ENCODE peak calls at places on chromosomes 5 and 9, in five cellular contexts. One of them, this sample, is unnamed.

GRCh38 chr5:151772868-151773561 is 1.3 kb downstream of the G3BP1 start:
- DNase-seq in HCEC 1CT: peak
- DNase-seq in NCI-H748 treated with DMSO at 0.1 percent for 48 hours: no peak
- DNase-seq in NCI-H2029 treated with DMSO at 0.1 percent for 48 hours: no peak
- DNase-seq in IMR-90: peak
- DNase-seq in this sample: peak

GRCh38 chr5:267716-268115 is 3.7 kb upstream of the PDCD6 start:
- DNase-seq in HCEC 1CT: no peak
- DNase-seq in NCI-H748 treated with DMSO at 0.1 percent for 48 hours: no peak
- DNase-seq in NCI-H2029 treated with DMSO at 0.1 percent for 48 hours: no peak
- DNase-seq in IMR-90: no peak
- DNase-seq in this sample: no peak

GRCh38 chr5:101520417-101520816 is 617.3 kb upstream of the ST8SIA4 start:
- DNase-seq in HCEC 1CT: no peak
- DNase-seq in NCI-H748 treated with DMSO at 0.1 percent for 48 hours: no peak
- DNase-seq in NCI-H2029 treated with DMSO at 0.1 percent for 48 hours: no peak
- DNase-seq in IMR-90: no peak
- DNase-seq in this sample: no peak

GRCh38 chr9:121976751-121977150 is 116.4 kb downstream of the TTLL11 start:
- DNase-seq in HCEC 1CT: peak
- DNase-seq in NCI-H748 treated with DMSO at 0.1 percent for 48 hours: no peak
- DNase-seq in NCI-H2029 treated with DMSO at 0.1 percent for 48 hours: no peak
- DNase-seq in IMR-90: peak
- DNase-seq in this sample: no peak

GRCh38 chr9:99819123-99819483 is 2.6 kb upstream of the NR4A3 start:
- DNase-seq in HCEC 1CT: no peak
- DNase-seq in NCI-H748 treated with DMSO at 0.1 percent for 48 hours: no peak
- DNase-seq in NCI-H2029 treated with DMSO at 0.1 percent for 48 hours: peak
- DNase-seq in IMR-90: no peak
- DNase-seq in this sample: no peak

GRCh38 chr5:74632947-74633356 is 7.6 kb downstream of the ENC1 start:
- DNase-seq in HCEC 1CT: peak
- DNase-seq in NCI-H748 treated with DMSO at 0.1 percent for 48 hours: no peak
- DNase-seq in NCI-H2029 treated with DMSO at 0.1 percent for 48 hours: no peak
- DNase-seq in IMR-90: peak
- DNase-seq in this sample: no peak

GRCh38 chr9:15837079-15837679 is 284.3 kb downstream of the CCDC171 start:
- DNase-seq in HCEC 1CT: peak
- DNase-seq in NCI-H748 treated with DMSO at 0.1 percent for 48 hours: peak
- DNase-seq in NCI-H2029 treated with DMSO at 0.1 percent for 48 hours: peak
- DNase-seq in IMR-90: peak
- DNase-seq in this sample: peak

GRCh38 chr9:114047717-114048116 is 30.4 kb downstream of the AMBP start:
- DNase-seq in HCEC 1CT: no peak
- DNase-seq in NCI-H748 treated with DMSO at 0.1 percent for 48 hours: no peak
- DNase-seq in NCI-H2029 treated with DMSO at 0.1 percent for 48 hours: no peak
- DNase-seq in IMR-90: no peak
- DNase-seq in this sample: peak

GRCh38 chr5:41707853-41708603 is 162.2 kb downstream of the OXCT1 start:
- DNase-seq in HCEC 1CT: peak
- DNase-seq in NCI-H748 treated with DMSO at 0.1 percent for 48 hours: peak
- DNase-seq in NCI-H2029 treated with DMSO at 0.1 percent for 48 hours: no peak
- DNase-seq in IMR-90: peak
- DNase-seq in this sample: peak

GRCh38 chr9:101580076-101580475 is 14.7 kb downstream of the PPP3R2 start:
- DNase-seq in HCEC 1CT: no peak
- DNase-seq in NCI-H748 treated with DMSO at 0.1 percent for 48 hours: no peak
- DNase-seq in NCI-H2029 treated with DMSO at 0.1 percent for 48 hours: no peak
- DNase-seq in IMR-90: no peak
- DNase-seq in this sample: no peak

GRCh38 chr5:165209101-165209727 is 1703.8 kb downstream of the MAT2B start:
- DNase-seq in HCEC 1CT: peak
- DNase-seq in NCI-H748 treated with DMSO at 0.1 percent for 48 hours: peak
- DNase-seq in NCI-H2029 treated with DMSO at 0.1 percent for 48 hours: no peak
- DNase-seq in IMR-90: peak
- DNase-seq in this sample: peak

GRCh38 chr9:112233769-112234168 is 58.7 kb upstream of the SUSD1 start:
- DNase-seq in HCEC 1CT: peak
- DNase-seq in NCI-H748 treated with DMSO at 0.1 percent for 48 hours: no peak
- DNase-seq in NCI-H2029 treated with DMSO at 0.1 percent for 48 hours: no peak
- DNase-seq in IMR-90: peak
- DNase-seq in this sample: no peak

GRCh38 chr9:12785941-12786340 is 11.1 kb downstream of the LURAP1L start:
- DNase-seq in HCEC 1CT: no peak
- DNase-seq in NCI-H748 treated with DMSO at 0.1 percent for 48 hours: no peak
- DNase-seq in NCI-H2029 treated with DMSO at 0.1 percent for 48 hours: no peak
- DNase-seq in IMR-90: no peak
- DNase-seq in this sample: no peak

GRCh38 chr5:74042559-74043357 is 416.8 kb downstream of the ARHGEF28 start:
- DNase-seq in HCEC 1CT: peak
- DNase-seq in NCI-H748 treated with DMSO at 0.1 percent for 48 hours: no peak
- DNase-seq in NCI-H2029 treated with DMSO at 0.1 percent for 48 hours: no peak
- DNase-seq in IMR-90: peak
- DNase-seq in this sample: peak

GRCh38 chr5:65066385-65066784 is 297.7 kb downstream of the CWC27 start:
- DNase-seq in HCEC 1CT: no peak
- DNase-seq in NCI-H748 treated with DMSO at 0.1 percent for 48 hours: no peak
- DNase-seq in NCI-H2029 treated with DMSO at 0.1 percent for 48 hours: no peak
- DNase-seq in IMR-90: no peak
- DNase-seq in this sample: peak

GRCh38 chr5:637581-638450 is 25.7 kb downstream of the CEP72 start:
- DNase-seq in HCEC 1CT: no peak
- DNase-seq in NCI-H748 treated with DMSO at 0.1 percent for 48 hours: no peak
- DNase-seq in NCI-H2029 treated with DMSO at 0.1 percent for 48 hours: no peak
- DNase-seq in IMR-90: no peak
- DNase-seq in this sample: no peak

GRCh38 chr5:31990296-31990695 is 183.8 kb downstream of the GOLPH3 start:
- DNase-seq in HCEC 1CT: no peak
- DNase-seq in NCI-H748 treated with DMSO at 0.1 percent for 48 hours: no peak
- DNase-seq in NCI-H2029 treated with DMSO at 0.1 percent for 48 hours: no peak
- DNase-seq in IMR-90: no peak
- DNase-seq in this sample: no peak

GRCh38 chr5:57676228-57677098 is 193.9 kb upstream of the ACTBL2 start:
- DNase-seq in HCEC 1CT: no peak
- DNase-seq in NCI-H748 treated with DMSO at 0.1 percent for 48 hours: peak
- DNase-seq in NCI-H2029 treated with DMSO at 0.1 percent for 48 hours: no peak
- DNase-seq in IMR-90: peak
- DNase-seq in this sample: peak